ENCODE peak calls at places on chromosome 16, in nine cellular contexts. Q, T, W, Z, J, S, H, U and I are unnamed samples. For H3K27me3 and H3K4me1, the result is how much of the 10 kb centered on the place peaks cover.

GRCh38 chr16:85157813-85158701 is 45.8 kb upstream of the CIBAR2 start:
- DNase-seq in U (no peak), S (no peak), W (no peak), J (no peak), T (peak), Z (peak), Q (no peak), H (peak), I (no peak)

GRCh38 chr16:85750021-85750826 is 672 bp downstream of the C16orf74 start:
- DNase-seq in T (peak), Z (no peak), W (peak), H (peak), Q (no peak), J (peak), S (peak), U (peak), I (peak)

GRCh38 chr16:50699345-50700159 is 6.1 kb downstream of the NOD2 start:
- DNase-seq in W (no peak), T (peak), U (no peak), Z (peak), H (no peak), S (no peak), Q (no peak), J (no peak), I (no peak)

GRCh38 chr16:81485824-81486554 is 41.4 kb downstream of the CMIP start:
- DNase-seq in J (no peak), S (no peak), H (no peak), U (no peak), W (no peak), T (peak), Q (no peak), Z (no peak), I (no peak)

GRCh38 chr16:87951550-87952538 is 610 bp downstream of the BANP start:
- DNase-seq in Z (peak), W (peak), H (no peak), J (peak), U (no peak), S (peak), Q (peak), T (peak), I (no peak)

GRCh38 chr16:83842291-83842690 is 34.5 kb downstream of the HSBP1 start:
- DNase-seq in T (no peak), H (no peak), Z (peak), Q (no peak), W (no peak), U (no peak), S (no peak), J (no peak), I (no peak)

GRCh38 chr16:85711982-85712587 is 23.3 kb upstream of the GINS2 start:
- DNase-seq in H (no peak), S (no peak), J (no peak), T (no peak), Q (no peak), Z (no peak), W (no peak), U (no peak), I (no peak)

GRCh38 chr16:85170066-85171003 is 58.1 kb upstream of the CIBAR2 start:
- DNase-seq in U (no peak), H (peak), Z (no peak), J (no peak), Q (no peak), S (no peak), W (no peak), T (peak), I (no peak)

GRCh38 chr16:82061861-82062525 is 26.9 kb downstream of the HSD17B2 start:
- DNase-seq in W (no peak), J (no peak), Q (no peak), U (no peak), S (no peak), T (peak), H (peak), Z (peak), I (no peak)

DNA sequence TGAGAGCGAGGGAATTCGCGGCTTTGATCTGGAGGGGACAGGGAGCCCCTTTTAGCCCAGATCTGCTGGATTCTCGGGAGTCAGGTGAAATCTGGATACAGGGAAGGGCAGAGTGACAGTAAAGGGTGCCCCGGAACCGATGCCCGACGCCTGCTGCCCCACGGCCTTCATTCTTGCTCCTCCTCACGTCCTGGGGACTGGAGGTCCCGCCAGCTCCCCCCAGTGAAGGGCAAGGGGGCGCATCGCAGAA is 596 bp downstream of the OR1F1 start:
- DNase-seq in H (no peak), S (no peak), Z (no peak), W (no peak), T (no peak), U (no peak), J (no peak), Q (no peak), I (no peak)
- H3K27me3 ChIP-seq in H (half or more), S (half or more), Z (under half), W (under half), T (under half), U (half or more), J (half or more), Q (under half), I (half or more)

GRCh38 chr16:58665200-58665599 is 19.4 kb downstream of the SLC38A7 start:
- DNase-seq in Q (no peak), J (no peak), T (no peak), W (no peak), Z (no peak), U (no peak), H (peak), S (no peak), I (no peak)
- H3K4me3 ChIP-seq in Q (no peak), J (no peak), T (no peak), W (no peak), Z (no peak), U (no peak), H (no peak), S (no peak), I (no peak)

DNA sequence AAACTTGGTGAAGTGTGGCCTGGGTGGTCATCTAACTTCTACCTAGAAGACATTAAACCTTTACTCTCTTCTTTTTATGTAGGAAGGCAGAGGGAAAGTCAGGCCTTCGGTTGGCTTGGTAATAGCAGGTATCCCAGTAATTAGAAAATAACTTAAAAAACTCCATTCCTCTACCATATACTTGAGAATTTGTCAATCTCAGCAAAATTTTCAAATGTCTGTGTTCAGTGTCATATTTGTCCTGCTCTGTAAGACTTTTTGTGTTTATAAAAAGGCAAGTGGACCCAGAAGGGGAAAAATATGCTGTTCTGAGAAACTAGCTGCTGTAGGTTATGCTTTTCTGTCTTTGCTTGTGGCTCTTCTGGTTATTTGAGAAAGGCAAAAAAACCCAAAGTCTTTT is 5.8 kb downstream of the HMOX2 start:
- DNase-seq in S (no peak), Z (no peak), J (no peak), U (no peak), T (no peak), H (no peak), Q (no peak), W (no peak), I (no peak)
- H3K4me1 ChIP-seq in S (under half), Z (under half), J (under half), U (half or more), T (under half), H (under half), Q (under half), W (under half), I (half or more)

DNA sequence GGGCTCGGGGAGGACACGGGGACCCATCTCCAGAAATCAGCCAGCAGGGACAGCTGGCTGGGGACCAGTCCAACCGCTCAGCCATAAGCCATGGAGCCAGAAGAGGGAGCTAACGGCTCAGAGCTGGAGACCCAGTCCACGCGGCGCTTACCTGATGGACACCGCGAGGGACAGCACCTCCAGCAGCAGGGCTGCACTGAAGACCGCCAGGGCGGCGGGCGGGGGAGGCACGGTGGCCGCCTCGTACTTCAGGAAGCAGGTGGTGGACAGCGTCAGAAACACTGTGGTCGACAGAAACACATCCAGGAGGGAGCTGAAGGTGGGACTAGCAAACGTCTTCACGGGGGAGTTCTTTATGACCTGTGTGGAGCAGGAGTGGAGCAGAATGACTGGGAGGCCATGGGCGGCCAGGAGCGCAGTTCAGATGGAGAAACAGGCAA is 102.6 kb upstream of the CREBBP start:
- DNase-seq in Z (peak), H (peak), Q (peak), S (peak), J (peak), U (peak), T (peak), W (peak), I (peak)
- H3K27me3 ChIP-seq in Z (under half), H (under half), Q (under half), S (under half), J (under half), U (under half), T (under half), W (under half), I (under half)

GRCh38 chr16:1171001-1171400 is 18.1 kb downstream of the CACNA1H start:
- DNase-seq in H (no peak), T (no peak), J (no peak), W (no peak), Q (no peak), S (no peak), Z (no peak), U (no peak), I (no peak)
- H3K4me3 ChIP-seq in H (no peak), T (no peak), J (no peak), W (no peak), Q (no peak), S (no peak), Z (no peak), U (no peak), I (no peak)

GRCh38 chr16:89111263-89111662 is 17.6 kb downstream of the ACSF3 start:
- DNase-seq in W (no peak), U (no peak), Z (no peak), S (no peak), H (no peak), T (no peak), J (no peak), Q (no peak), I (no peak)
- H3K4me1 ChIP-seq in W (under half), U (under half), Z (under half), S (under half), H (under half), T (under half), J (under half), Q (under half), I (under half)

DNA sequence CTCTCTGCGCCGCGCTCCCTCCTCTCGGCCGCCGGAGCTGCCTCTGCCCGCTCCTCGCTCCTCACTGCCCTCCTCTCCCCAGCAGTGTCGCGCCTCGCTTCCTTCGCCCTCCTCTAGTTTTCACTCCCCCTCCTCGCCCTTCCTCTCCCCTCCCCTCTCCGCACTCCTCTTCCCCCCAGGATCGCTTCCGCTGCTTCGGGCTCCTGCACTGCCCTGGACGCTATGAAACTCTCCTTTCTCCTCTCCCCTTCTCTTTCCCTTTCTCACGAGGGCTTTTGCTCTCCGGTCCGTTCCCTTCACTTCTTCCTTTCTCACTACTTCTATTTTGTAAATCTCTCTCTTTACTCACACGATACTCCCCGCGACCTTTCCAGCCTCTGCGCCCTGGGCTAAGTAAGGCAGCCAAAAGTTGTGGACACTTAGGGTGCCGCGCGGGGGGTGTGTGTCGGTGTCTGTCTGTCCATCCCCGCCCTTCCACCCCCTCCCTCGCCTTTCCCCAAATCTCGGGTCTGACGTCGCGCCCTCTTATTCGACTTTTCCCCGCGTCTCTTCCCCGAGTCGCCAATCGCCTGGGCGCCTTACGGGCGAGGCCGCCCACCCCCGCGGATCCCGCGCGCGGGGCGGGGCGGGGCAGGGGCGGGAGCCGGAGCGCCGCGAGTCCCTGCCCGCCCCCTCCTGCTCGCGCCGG is at the start of gene IRX3:
- DNase-seq in U (peak), Q (peak), Z (peak), W (peak), S (peak), J (peak), T (peak), H (peak), I (peak)
- H3K27me3 ChIP-seq in U (under half), Q (under half), Z (under half), W (under half), S (half or more), J (under half), T (under half), H (half or more), I (half or more)

DNA sequence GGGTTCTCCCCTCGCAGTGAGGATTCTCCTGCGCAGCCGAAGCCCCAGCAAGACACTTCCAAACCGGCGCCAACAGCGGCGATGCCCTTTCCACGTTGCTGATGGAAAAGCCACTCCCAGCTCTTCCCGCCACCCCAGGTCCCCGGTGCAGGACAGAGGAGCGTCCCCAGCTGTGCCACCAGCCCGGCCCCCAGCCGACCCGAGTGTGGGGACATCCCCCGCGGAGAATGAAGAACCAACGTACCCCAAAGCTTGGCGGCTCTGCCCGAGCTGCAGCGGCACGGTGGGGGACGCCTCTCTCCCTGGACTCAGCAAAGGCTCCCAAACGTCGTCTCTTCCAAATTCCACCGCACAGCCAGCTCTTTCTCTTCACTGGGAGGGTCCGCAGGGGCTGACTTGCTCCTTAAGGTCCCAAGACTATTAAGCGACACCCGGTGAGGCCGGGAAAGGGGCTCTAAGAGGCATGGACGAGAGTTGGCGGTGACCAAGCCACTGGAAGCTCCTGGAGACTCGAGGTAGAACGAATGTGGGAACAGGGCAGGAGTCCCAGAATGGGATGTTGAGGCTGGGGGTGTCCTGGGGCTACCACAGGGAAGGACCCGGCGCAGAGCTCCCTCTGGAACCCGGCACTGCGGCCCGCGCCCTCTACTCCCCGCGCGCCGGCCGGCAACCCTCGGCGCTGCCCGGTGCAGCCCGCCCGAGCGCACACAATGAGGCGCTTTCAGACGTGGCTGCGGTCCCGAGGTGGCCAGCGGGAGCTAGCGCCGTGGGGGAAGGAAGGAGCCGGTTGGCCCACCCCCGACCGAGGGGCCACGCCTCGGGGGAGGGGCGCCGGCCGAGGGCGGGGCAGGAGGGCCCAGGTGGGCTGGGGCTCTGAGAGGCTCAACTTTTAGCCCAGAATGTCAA is at the start of gene CHST6:
- DNase-seq in H (peak), T (peak), J (peak), W (peak), Q (peak), U (no peak), Z (peak), S (peak), I (peak)
- H3K4me3 ChIP-seq in H (peak), T (peak), J (peak), W (peak), Q (peak), U (peak), Z (peak), S (peak), I (peak)

GRCh38 chr16:30470632-30471007 is 1.9 kb upstream of the ITGAL start:
- DNase-seq in U (no peak), J (no peak), Z (no peak), Q (no peak), S (no peak), H (no peak), W (no peak), T (no peak), I (no peak)
- H3K4me1 ChIP-seq in U (under half), J (under half), Z (under half), Q (under half), S (under half), H (under half), W (under half), T (under half), I (under half)